ENCODE peak calls at places on chromosomes 7 and 10, in four cellular contexts. One of them, this sample, is unnamed.

GRCh38 chr10:120999868-121000267 is 148.7 kb downstream of the WDR11 start:
- DNase-seq in activated B cell treated with CpG ODN at 0.5 μM for 24 hours: no peak
- DNase-seq in body of pancreas: no peak
- DNase-seq in caudate nucleus: no peak
- DNase-seq in this sample: no peak

GRCh38 chr7:25481891-25482290 is 253.6 kb upstream of the NPVF start:
- DNase-seq in activated B cell treated with CpG ODN at 0.5 μM for 24 hours: no peak
- DNase-seq in caudate nucleus: no peak
- DNase-seq in body of pancreas: no peak
- DNase-seq in this sample: no peak

GRCh38 chr10:93034426-93034825 is 26.2 kb upstream of the CYP26C1 start:
- DNase-seq in activated B cell treated with CpG ODN at 0.5 μM for 24 hours: no peak
- DNase-seq in body of pancreas: no peak
- DNase-seq in caudate nucleus: no peak
- DNase-seq in this sample: no peak

GRCh38 chr10:114754445-114755320 is 66.9 kb upstream of the FHIP2A start:
- DNase-seq in caudate nucleus: no peak
- DNase-seq in body of pancreas: no peak
- DNase-seq in activated B cell treated with CpG ODN at 0.5 μM for 24 hours: no peak
- DNase-seq in this sample: no peak

GRCh38 chr10:53379951-53380350 is 607.4 kb upstream of the MBL2 start:
- DNase-seq in body of pancreas: no peak
- DNase-seq in caudate nucleus: no peak
- DNase-seq in activated B cell treated with CpG ODN at 0.5 μM for 24 hours: no peak
- DNase-seq in this sample: no peak

GRCh38 chr10:51937736-51938135 is 238.3 kb upstream of the CSTF2T start:
- DNase-seq in activated B cell treated with CpG ODN at 0.5 μM for 24 hours: no peak
- DNase-seq in body of pancreas: no peak
- DNase-seq in caudate nucleus: no peak
- DNase-seq in this sample: no peak

GRCh38 chr10:60212195-60212594 is 177.5 kb downstream of the ANK3 start:
- DNase-seq in caudate nucleus: no peak
- DNase-seq in body of pancreas: no peak
- DNase-seq in activated B cell treated with CpG ODN at 0.5 μM for 24 hours: no peak
- DNase-seq in this sample: no peak

GRCh38 chr10:32207544-32207943 is 139.4 kb downstream of the EPC1 start:
- DNase-seq in body of pancreas: peak; percentile 74
- DNase-seq in caudate nucleus: no peak
- DNase-seq in activated B cell treated with CpG ODN at 0.5 μM for 24 hours: no peak
- DNase-seq in this sample: no peak

GRCh38 chr7:4641091-4641666 is 40.9 kb upstream of the FOXK1 start:
- DNase-seq in body of pancreas: peak; percentile 18
- DNase-seq in activated B cell treated with CpG ODN at 0.5 μM for 24 hours: no peak
- DNase-seq in caudate nucleus: no peak
- DNase-seq in this sample: no peak

GRCh38 chr10:34768261-34768971 is 46.7 kb downstream of the PARD3 start:
- DNase-seq in activated B cell treated with CpG ODN at 0.5 μM for 24 hours: no peak
- DNase-seq in body of pancreas: peak; percentile 83
- DNase-seq in caudate nucleus: no peak
- DNase-seq in this sample: no peak

GRCh38 chr7:47093254-47093798 is 488.6 kb downstream of the TNS3 start:
- DNase-seq in caudate nucleus: no peak
- DNase-seq in body of pancreas: no peak
- DNase-seq in activated B cell treated with CpG ODN at 0.5 μM for 24 hours: no peak
- DNase-seq in this sample: no peak

GRCh38 chr7:102220229-102220850 is 66.3 kb upstream of the SH2B2 start:
- DNase-seq in body of pancreas: no peak
- DNase-seq in caudate nucleus: no peak
- DNase-seq in activated B cell treated with CpG ODN at 0.5 μM for 24 hours: no peak
- DNase-seq in this sample: no peak

GRCh38 chr7:79590571-79591274 is 137.3 kb upstream of the MAGI2 start:
- DNase-seq in caudate nucleus: no peak
- DNase-seq in activated B cell treated with CpG ODN at 0.5 μM for 24 hours: no peak
- DNase-seq in body of pancreas: no peak
- DNase-seq in this sample: no peak

GRCh38 chr7:150324366-150324961 is 1.1 kb upstream of the ACTR3C start:
- DNase-seq in caudate nucleus: no peak
- DNase-seq in body of pancreas: no peak
- DNase-seq in activated B cell treated with CpG ODN at 0.5 μM for 24 hours: no peak
- DNase-seq in this sample: no peak

GRCh38 chr7:110568388-110568787 is 522.5 kb upstream of the LRRN3 start:
- DNase-seq in body of pancreas: no peak
- DNase-seq in caudate nucleus: no peak
- DNase-seq in activated B cell treated with CpG ODN at 0.5 μM for 24 hours: no peak
- DNase-seq in this sample: no peak

GRCh38 chr7:132004528-132004927 is 448.1 kb upstream of the PODXL start:
- DNase-seq in caudate nucleus: no peak
- DNase-seq in body of pancreas: no peak
- DNase-seq in activated B cell treated with CpG ODN at 0.5 μM for 24 hours: no peak
- DNase-seq in this sample: no peak

GRCh38 chr7:35315517-35315916 is 61.6 kb upstream of the TBX20 start:
- DNase-seq in caudate nucleus: no peak
- DNase-seq in body of pancreas: no peak
- DNase-seq in activated B cell treated with CpG ODN at 0.5 μM for 24 hours: no peak
- DNase-seq in this sample: no peak

GRCh38 chr7:151689196-151689971 is 169.7 kb upstream of the RHEB start:
- DNase-seq in caudate nucleus: no peak
- DNase-seq in body of pancreas: peak; percentile 32
- DNase-seq in activated B cell treated with CpG ODN at 0.5 μM for 24 hours: no peak
- DNase-seq in this sample: no peak

GRCh38 chr7:78225534-78225933 is 427.0 kb downstream of the PHTF2 start:
- DNase-seq in activated B cell treated with CpG ODN at 0.5 μM for 24 hours: no peak
- DNase-seq in body of pancreas: no peak
- DNase-seq in caudate nucleus: no peak
- DNase-seq in this sample: no peak

GRCh38 chr7:81051811-81052413 is 133.1 kb upstream of the SEMA3C start:
- DNase-seq in caudate nucleus: no peak
- DNase-seq in body of pancreas: no peak
- DNase-seq in activated B cell treated with CpG ODN at 0.5 μM for 24 hours: no peak
- DNase-seq in this sample: peak; percentile 92

GRCh38 chr7:31788891-31789680 is 102.1 kb downstream of the PPP1R17 start:
- DNase-seq in activated B cell treated with CpG ODN at 0.5 μM for 24 hours: no peak
- DNase-seq in body of pancreas: no peak
- DNase-seq in caudate nucleus: no peak
- DNase-seq in this sample: no peak

GRCh38 chr10:4263281-4263921 is 478.4 kb upstream of the KLF6 start:
- DNase-seq in caudate nucleus: no peak
- DNase-seq in body of pancreas: no peak
- DNase-seq in activated B cell treated with CpG ODN at 0.5 μM for 24 hours: no peak
- DNase-seq in this sample: no peak

GRCh38 chr7:94654764-94655561 is 970 bp downstream of the SGCE start:
- DNase-seq in body of pancreas: no peak
- DNase-seq in caudate nucleus: peak; percentile 14
- DNase-seq in activated B cell treated with CpG ODN at 0.5 μM for 24 hours: no peak
- DNase-seq in this sample: peak; percentile 52

GRCh38 chr10:47107226-47107625 is 192.8 kb upstream of the GDF10 start:
- DNase-seq in activated B cell treated with CpG ODN at 0.5 μM for 24 hours: no peak
- DNase-seq in caudate nucleus: no peak
- DNase-seq in body of pancreas: no peak
- DNase-seq in this sample: no peak

GRCh38 chr10:75432176-75432575 is 752 bp downstream of the LRMDA start:
- DNase-seq in activated B cell treated with CpG ODN at 0.5 μM for 24 hours: no peak
- DNase-seq in body of pancreas: peak; percentile 35
- DNase-seq in caudate nucleus: no peak
- DNase-seq in this sample: no peak

GRCh38 chr7:121334875-121335648 is 6.3 kb downstream of the WNT16 start:
- DNase-seq in activated B cell treated with CpG ODN at 0.5 μM for 24 hours: no peak
- DNase-seq in body of pancreas: no peak
- DNase-seq in caudate nucleus: no peak
- DNase-seq in this sample: no peak

This sample was measured in foreskin melanocyte.